ENCODE peak calls at places on chromosomes 13 and 19, in five cellular contexts. Z is IMR-90, K is stomach, G is transverse colon, L is right lobe of liver. C is an unnamed sample.

GRCh38 chr13:30145709-30146367 is 161.5 kb downstream of the KATNAL1 start:
- DNase-seq in G (no peak), L (no peak), Z (no peak), K (no peak), C (peak)

GRCh38 chr13:91313581-91313980 is 33.9 kb upstream of the MIR17HG start:
- DNase-seq in L (no peak), Z (no peak), G (no peak), K (no peak), C (no peak)

GRCh38 chr13:113813749-113814434 is 50.0 kb downstream of the GAS6 start:
- DNase-seq in L (no peak), G (no peak), Z (no peak), K (no peak), C (no peak)

GRCh38 chr19:39212377-39212742 is 8.3 kb upstream of the SYCN start:
- DNase-seq in L (peak), Z (no peak), G (peak), K (peak), C (peak)

GRCh38 chr13:38002596-38002995 is 133.0 kb upstream of the TRPC4 start:
- DNase-seq in G (no peak), K (no peak), Z (no peak), L (no peak), C (no peak)

GRCh38 chr13:99326012-99326411 is 18.8 kb upstream of the GPR183 start:
- DNase-seq in Z (no peak), K (no peak), L (no peak), G (no peak), C (no peak)

GRCh38 chr19:6613711-6614110 is 22.8 kb upstream of the CD70 start:
- DNase-seq in K (no peak), Z (no peak), G (no peak), L (no peak), C (no peak)

GRCh38 chr19:29378543-29379105 is 147.2 kb upstream of the VSTM2B start:
- DNase-seq in Z (no peak), L (no peak), K (no peak), G (no peak), C (no peak)

GRCh38 chr19:10946964-10947657 is 13.7 kb upstream of the SMARCA4 start:
- DNase-seq in K (no peak), L (no peak), G (no peak), Z (peak), C (no peak)

GRCh38 chr19:35048911-35049411 is 7.4 kb downstream of the HPN start:
- DNase-seq in K (peak), Z (no peak), G (no peak), L (peak), C (no peak)

GRCh38 chr13:32125746-32126145 is 94.2 kb downstream of the FRY start:
- DNase-seq in G (no peak), Z (no peak), K (no peak), L (no peak), C (no peak)

GRCh38 chr13:46160474-46161066 is 21.4 kb downstream of the LCP1 start:
- DNase-seq in L (no peak), K (no peak), Z (peak), G (no peak), C (no peak)

GRCh38 chr19:43534811-43535761 is 2.1 kb downstream of the ZNF575 start:
- DNase-seq in G (peak), Z (peak), K (peak), L (peak), C (no peak)

GRCh38 chr13:48231080-48231479 is 1.9 kb upstream of the ITM2B start:
- DNase-seq in L (no peak), Z (no peak), K (no peak), G (no peak), C (no peak)

GRCh38 chr13:101149735-101150380 is 266.4 kb downstream of the NALCN start:
- DNase-seq in G (no peak), K (no peak), Z (peak), L (no peak), C (no peak)

GRCh38 chr13:84686458-84686857 is 804.2 kb upstream of the SLITRK1 start:
- DNase-seq in Z (no peak), G (no peak), K (no peak), L (no peak), C (no peak)

GRCh38 chr19:35225951-35226350 is 2.6 kb downstream of the FAM187B start:
- DNase-seq in G (no peak), L (peak), Z (no peak), K (no peak), C (no peak)

GRCh38 chr13:74114202-74114601 is 20.0 kb downstream of the KLF12 start:
- DNase-seq in G (no peak), K (no peak), L (no peak), Z (peak), C (no peak)

GRCh38 chr19:42655748-42656147 is 61.0 kb upstream of the CEACAM8 start:
- DNase-seq in G (no peak), Z (no peak), K (peak), L (no peak), C (no peak)

GRCh38 chr19:35565016-35565856 is 1.8 kb upstream of the ATP4A start:
- DNase-seq in L (no peak), Z (no peak), K (no peak), G (no peak), C (no peak)

GRCh38 chr13:21657538-21657937 is 13.3 kb upstream of the FGF9 start:
- DNase-seq in K (no peak), L (no peak), Z (peak), G (no peak), C (no peak)

GRCh38 chr13:33132644-33133440 is 116.6 kb downstream of the KL start:
- DNase-seq in Z (peak), K (no peak), G (no peak), L (no peak), C (no peak)

GRCh38 chr19:3844596-3844995 is 24.2 kb downstream of the ZFR2 start:
- DNase-seq in Z (peak), G (no peak), L (no peak), K (no peak), C (no peak)

GRCh38 chr13:42047561-42048322 is 706 bp upstream of the DGKH start:
- DNase-seq in K (peak), L (peak), G (peak), Z (peak), C (peak)

GRCh38 chr13:114154476-114154875 is 22.1 kb upstream of the RASA3 start:
- DNase-seq in Z (no peak), G (no peak), K (no peak), L (no peak), C (no peak)

GRCh38 chr19:19627716-19628498 is at the start of gene LPAR2:
- DNase-seq in G (peak), K (peak), Z (no peak), L (no peak), C (no peak)

GRCh38 chr13:44436589-44437337 is 63.1 kb downstream of the SERP2 start:
- DNase-seq in L (peak), K (peak), G (peak), Z (peak), C (no peak)

GRCh38 chr19:52734340-52734892 is 428 bp downstream of the ZNF611 start:
- DNase-seq in K (peak), Z (no peak), L (peak), G (peak), C (no peak)

GRCh38 chr13:110388141-110388943 is 81.3 kb downstream of the COL4A2 start:
- DNase-seq in Z (peak), L (no peak), K (no peak), G (peak), C (no peak)

GRCh38 chr19:51524661-51525264 is 6.7 kb downstream of the SIGLEC6 start:
- DNase-seq in K (no peak), Z (no peak), G (no peak), L (no peak), C (no peak)

GRCh38 chr19:16051254-16052025 is 24.9 kb upstream of the TPM4 start:
- DNase-seq in G (no peak), Z (no peak), K (no peak), L (no peak), C (no peak)

GRCh38 chr13:43196171-43196611 is 172.8 kb downstream of the DNAJC15 start:
- DNase-seq in L (no peak), Z (peak), K (no peak), G (no peak), C (no peak)

GRCh38 chr13:25059166-25059565 is 36.8 kb upstream of the PABPC3 start:
- DNase-seq in G (no peak), L (no peak), K (no peak), Z (no peak), C (no peak)

GRCh38 chr13:90443268-90443667 is 904.2 kb upstream of the MIR17HG start:
- DNase-seq in G (no peak), L (no peak), Z (peak), K (no peak), C (no peak)

DNA sequence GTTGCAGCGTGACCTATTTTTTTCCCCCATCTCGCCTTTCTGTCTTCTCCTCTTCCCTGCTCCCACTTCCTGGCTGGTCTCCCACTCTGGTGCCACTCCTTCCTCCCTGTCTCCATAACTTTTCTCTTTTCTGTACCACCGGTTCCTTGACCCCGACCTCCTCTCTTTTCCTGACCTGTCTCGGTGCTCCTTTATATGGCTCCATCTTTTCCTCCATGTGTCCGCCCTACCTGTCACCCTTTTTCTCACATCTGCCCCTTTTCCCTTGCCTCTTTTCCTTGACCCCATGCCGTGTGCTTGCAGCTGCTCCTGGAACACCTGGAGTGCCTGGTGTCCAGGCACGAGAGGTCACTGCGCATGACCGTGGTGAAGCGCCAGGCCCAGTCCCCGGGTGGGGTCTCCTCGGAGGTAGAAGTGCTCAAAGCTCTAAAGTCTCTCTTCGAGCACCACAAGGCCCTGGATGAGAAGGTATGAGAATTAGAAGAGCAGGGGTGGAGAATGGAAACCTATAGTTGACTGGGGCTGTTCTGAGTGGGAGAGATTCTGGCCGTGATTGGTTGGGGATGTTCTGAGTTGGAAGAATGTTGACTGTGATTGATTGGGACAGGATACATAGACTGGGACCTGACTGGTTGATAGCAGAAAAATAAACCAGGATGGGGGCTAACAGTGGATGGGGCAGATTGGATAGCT is 9.3 kb downstream of the PPFIA3 start:
- DNase-seq in G (no peak), L (no peak), K (no peak), Z (no peak), C (no peak)
- TF ChIP-seq POLR2A in G (no peak), L (no peak), K (no peak), Z (no peak), C (no peak)

DNA sequence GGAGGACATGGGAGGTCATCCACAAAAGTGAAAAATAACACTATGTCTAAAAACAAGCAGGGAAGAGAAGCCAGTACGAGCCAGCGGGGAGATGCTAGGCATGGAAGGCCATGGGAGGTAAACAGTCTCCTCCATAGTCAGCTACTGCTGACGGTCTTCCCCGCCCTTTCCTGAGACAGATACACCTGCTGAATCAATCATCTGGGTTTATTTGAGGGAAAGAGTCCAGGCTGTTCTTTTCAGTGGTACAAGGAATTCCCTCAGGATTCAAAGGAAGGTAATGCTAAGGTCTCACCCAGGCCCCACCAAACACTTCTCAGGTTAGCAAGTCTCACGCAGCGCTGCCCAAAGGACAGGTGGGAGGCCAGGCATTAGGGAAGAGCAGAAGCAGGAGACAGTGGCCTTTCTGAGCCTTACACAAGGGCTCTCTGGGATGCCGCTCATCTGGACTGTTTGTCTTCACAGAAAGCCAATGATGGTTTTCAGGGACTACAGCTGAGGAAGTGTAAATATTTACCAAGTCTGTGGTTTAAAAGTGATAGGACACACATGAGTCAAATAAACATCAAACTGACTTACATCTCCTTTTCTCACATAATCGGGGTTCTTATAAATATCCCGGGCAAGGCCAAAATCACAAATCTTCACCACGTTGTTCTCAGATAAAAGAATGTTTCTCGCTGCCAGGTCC is 173.9 kb downstream of the FLT1 start:
- DNase-seq in Z (peak), L (no peak), K (no peak), G (no peak), C (no peak)
- TF ChIP-seq POLR2A in Z (no peak), L (no peak), K (no peak), G (no peak), C (no peak)

DNA sequence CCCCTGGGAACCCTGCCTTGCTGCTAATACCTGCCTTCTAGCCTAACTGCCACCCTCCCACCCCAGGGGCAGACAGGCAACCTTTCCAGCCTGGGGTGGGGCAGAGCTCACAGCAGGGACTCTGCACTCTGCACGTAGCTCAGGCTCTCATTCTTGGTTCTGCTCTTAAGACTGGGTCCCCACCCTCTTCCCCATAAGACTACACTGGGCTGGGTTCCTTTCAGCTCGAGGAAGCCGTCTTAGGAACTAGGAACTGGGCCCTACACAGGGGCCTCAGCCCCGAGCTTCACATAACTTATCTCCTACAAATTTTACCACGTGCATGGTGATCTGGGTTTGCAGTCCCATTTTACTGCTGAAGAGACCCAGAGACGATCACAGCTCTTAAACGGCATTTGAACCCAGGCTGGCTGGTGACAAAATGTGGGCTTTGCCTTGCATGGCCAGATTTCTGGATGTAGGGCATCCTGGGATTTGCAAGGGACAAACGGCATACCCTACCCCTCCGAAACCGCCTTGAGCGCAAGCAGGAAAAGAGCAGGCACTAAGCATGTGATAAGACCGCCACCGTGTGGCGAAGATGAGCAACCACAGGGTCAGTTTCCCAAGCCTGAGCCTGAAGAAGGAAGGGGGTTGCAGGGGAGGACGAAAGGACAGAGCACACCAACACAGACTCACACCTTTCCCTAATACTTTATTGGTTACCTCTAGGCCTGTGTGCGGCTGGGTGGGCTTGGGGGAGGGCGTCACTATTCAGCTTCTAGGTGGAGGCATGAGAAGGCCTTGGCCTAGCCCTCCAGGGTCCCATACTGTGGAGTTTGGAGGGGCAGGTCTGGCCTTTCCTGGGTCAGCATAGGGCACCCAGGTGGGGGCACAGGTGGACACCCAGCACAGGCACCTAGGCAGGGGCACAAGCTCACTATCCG is 5.1 kb downstream of the JUNB start:
- DNase-seq in G (peak), Z (peak), L (peak), K (peak), C (no peak)
- TF ChIP-seq POLR2A in G (peak), Z (peak), L (peak), K (no peak), C (peak)

GRCh38 chr19:55080915-55081772 is 5.5 kb downstream of the EPS8L1 start:
- DNase-seq in Z (peak), G (peak), L (peak), K (peak), C (peak)

GRCh38 chr19:55081773-55082022 is 6.0 kb downstream of the EPS8L1 start:
- DNase-seq in K (no peak), L (no peak), G (no peak), Z (no peak), C (no peak)

GRCh38 chr19:55078996-55079395 is 3.3 kb downstream of the EPS8L1 start:
- DNase-seq in Z (no peak), L (no peak), K (no peak), G (no peak), C (no peak)

GRCh38 chr19:55079400-55080038 is 3.9 kb downstream of the EPS8L1 start:
- DNase-seq in G (no peak), K (no peak), Z (no peak), L (no peak), C (no peak)

DNA sequence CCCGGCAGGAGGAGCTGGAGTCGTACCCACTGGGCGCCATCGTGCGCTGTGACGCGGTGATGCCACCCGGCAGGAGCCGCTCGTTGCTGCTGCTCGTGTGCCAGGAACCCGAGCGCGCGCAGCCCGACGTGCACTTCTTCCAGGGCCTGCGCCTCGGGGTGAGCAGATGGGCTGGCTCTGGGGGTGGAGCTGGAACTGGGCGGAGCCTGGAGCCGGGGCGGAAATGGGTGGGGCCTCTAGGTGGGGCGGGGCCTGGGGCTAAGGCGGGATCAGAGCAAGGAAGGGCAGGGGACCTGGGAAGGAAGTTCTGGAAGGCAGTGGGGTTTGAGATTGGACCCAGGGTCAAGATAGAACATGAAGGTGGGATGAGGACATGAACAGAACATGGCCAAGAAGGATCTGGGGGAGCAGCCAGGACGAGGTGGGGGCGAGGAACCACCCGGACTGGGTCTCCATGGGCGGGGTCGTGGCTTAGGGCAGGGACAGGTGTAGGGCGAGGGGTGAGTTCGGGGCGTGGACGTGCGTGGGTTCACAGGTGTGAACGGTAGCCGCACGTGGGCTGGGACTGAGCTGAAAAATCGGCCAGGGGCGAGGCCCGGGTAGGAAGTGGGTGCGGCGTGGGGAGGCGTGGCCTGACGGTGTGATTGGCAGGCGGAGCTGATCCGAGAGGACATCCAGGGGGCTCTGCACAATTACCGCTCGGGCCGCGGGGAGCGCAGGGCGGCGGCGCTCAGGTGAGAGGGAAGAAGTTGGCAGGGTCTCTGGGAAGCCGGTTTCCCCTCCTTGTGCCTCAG is 4.6 kb downstream of the EPS8L1 start:
- DNase-seq in G (peak), Z (peak), L (peak), K (peak), C (no peak)
- TF ChIP-seq POLR2A in G (no peak), Z (no peak), L (no peak), K (no peak), C (peak)

C was measured in GM12878.